ENCODE peak calls at places on chromosomes 16 and 17, in six cellular contexts. W is small intestine; I is stimulated activated CD8-positive, alpha-beta memory T cell treated with anti-CD3 and anti-CD28 coated beads, Interleukin-4, amount 100 ng/mL, for 1 hour; U is stimulated activated CD4-positive, alpha-beta T cell treated with anti-CD3 and anti-CD28 coated beads, TNF-alpha, amount 100 ng/mL, for 1 hour; G is A172; Y is stomach. E is an unnamed sample.

GRCh38 chr17:56798916-56799315 is 34.8 kb downstream of the C17orf67 start:
- DNase-seq in W (no peak), I (no peak), U (no peak), G (peak; percentile 30), Y (no peak), E (peak; percentile 48)

GRCh38 chr17:78208486-78208885 is 5.6 kb upstream of the BIRC5 start:
- DNase-seq in W (no peak), I (no peak), U (no peak), G (no peak), Y (no peak), E (no peak)

GRCh38 chr17:14739656-14740431 is 439.0 kb downstream of the HS3ST3B1 start:
- DNase-seq in W (no peak), I (no peak), U (no peak), G (no peak), Y (no peak), E (no peak)

GRCh38 chr17:83100853-83101391 is 21.5 kb downstream of the METRNL start:
- DNase-seq in W (no peak), I (no peak), U (no peak), G (no peak), Y (no peak), E (no peak)

GRCh38 chr16:58499615-58500328 is at the start of gene NDRG4:
- DNase-seq in W (peak; percentile 47), I (no peak), U (no peak), G (peak; percentile 89), Y (peak; percentile 49), E (peak; percentile 90)

GRCh38 chr17:58156839-58157803 is 8.9 kb downstream of the OR4D1 start:
- DNase-seq in W (no peak), I (peak; percentile 22), U (peak; percentile 2), G (no peak), Y (no peak), E (no peak)

GRCh38 chr17:57243171-57243622 is 13.1 kb upstream of the MSI2 start:
- DNase-seq in W (peak; percentile 61), I (peak; percentile 59), U (no peak), G (peak; percentile 71), Y (peak; percentile 73), E (peak; percentile 73)

GRCh38 chr17:72811976-72812687 is 280.4 kb downstream of the SLC39A11 start:
- DNase-seq in W (no peak), I (no peak), U (no peak), G (no peak), Y (no peak), E (no peak)

GRCh38 chr16:24152826-24153225 is 103.3 kb upstream of the CACNG3 start:
- DNase-seq in W (no peak), I (no peak), U (no peak), G (no peak), Y (no peak), E (no peak)

GRCh38 chr16:28182183-28182582 is 29.6 kb downstream of the XPO6 start:
- DNase-seq in W (no peak), I (no peak), U (no peak), G (no peak), Y (no peak), E (no peak)

GRCh38 chr17:15039366-15039765 is 225.8 kb downstream of the PMP22 start:
- DNase-seq in W (no peak), I (no peak), U (no peak), G (no peak), Y (no peak), E (no peak)

GRCh38 chr17:74746376-74746775 is 2.1 kb upstream of the NHERF1 start:
- DNase-seq in W (no peak), I (no peak), U (no peak), G (no peak), Y (no peak), E (no peak)

GRCh38 chr17:49210158-49211029 is at the start of the genes ABI3 and GNGT2:
- DNase-seq in W (peak; percentile 61), I (no peak), U (no peak), G (peak; percentile 47), Y (peak; percentile 37), E (no peak)

GRCh38 chr17:77803726-77804125 is 154.8 kb upstream of the TNRC6C start:
- DNase-seq in W (no peak), I (no peak), U (no peak), G (no peak), Y (no peak), E (no peak)

GRCh38 chr17:60545465-60546191 is 19.6 kb upstream of the APPBP2 start:
- DNase-seq in W (no peak), I (no peak), U (no peak), G (no peak), Y (no peak), E (no peak)

GRCh38 chr16:3080024-3080423 is 14.6 kb downstream of the IL32 start:
- DNase-seq in W (no peak), I (no peak), U (no peak), G (no peak), Y (no peak), E (no peak)

GRCh38 chr16:35311475-35311874 is 1852.1 kb downstream of the TP53TG3F start:
- DNase-seq in W (no peak), I (no peak), U (no peak), G (no peak), Y (no peak), E (no peak)

GRCh38 chr16:22008215-22009142 is 568 bp downstream of the MOSMO start:
- DNase-seq in W (no peak), I (no peak), U (no peak), G (no peak), Y (no peak), E (no peak)

GRCh38 chr17:5919104-5919503 is 151.1 kb upstream of the WSCD1 start:
- DNase-seq in W (no peak), I (no peak), U (no peak), G (no peak), Y (no peak), E (no peak)

GRCh38 chr16:58543685-58544084 is 28.4 kb downstream of the SETD6 start:
- DNase-seq in W (no peak), I (no peak), U (no peak), G (no peak), Y (no peak), E (no peak)

GRCh38 chr16:85461814-85462404 is 151.2 kb upstream of the GSE1 start:
- DNase-seq in W (no peak), I (no peak), U (no peak), G (peak; percentile 30), Y (no peak), E (peak; percentile 61)

GRCh38 chr16:80591071-80591935 is 50.5 kb downstream of the DYNLRB2 start:
- DNase-seq in W (peak; percentile 31), I (no peak), U (no peak), G (no peak), Y (no peak), E (no peak)

GRCh38 chr17:36947922-36948716 is 635 bp upstream of the AATF start:
- DNase-seq in W (no peak), I (no peak), U (no peak), G (peak; percentile 21), Y (no peak), E (no peak)

GRCh38 chr17:66171692-66172091 is 20.2 kb downstream of the CEP112 start:
- DNase-seq in W (no peak), I (no peak), U (no peak), G (no peak), Y (no peak), E (no peak)

GRCh38 chr17:33260638-33261037 is 32.5 kb downstream of the ASIC2 start:
- DNase-seq in W (peak; percentile 41), I (no peak), U (no peak), G (no peak), Y (no peak), E (no peak)

GRCh38 chr17:68457168-68457538 is at the start of gene WIPI1:
- DNase-seq in W (no peak), I (no peak), U (no peak), G (peak; percentile 30), Y (no peak), E (peak; percentile 42)

E was measured in H4.